ENCODE peak calls at places on chromosome 18, in six cellular contexts. One of them, this sample, is unnamed.

GRCh38 chr18:2448565-2449151 is 122.6 kb downstream of the METTL4 start:
- DNase-seq in keratinocyte: no peak
- DNase-seq in heart right ventricle: no peak
- DNase-seq in body of pancreas: no peak
- DNase-seq in GM23338: no peak
- DNase-seq in lung: no peak
- DNase-seq in this sample: no peak

GRCh38 chr18:54222922-54223567 is 1.4 kb downstream of the MBD2 start:
- DNase-seq in keratinocyte: no peak
- DNase-seq in heart right ventricle: no peak
- DNase-seq in body of pancreas: no peak
- DNase-seq in GM23338: no peak
- DNase-seq in lung: no peak
- DNase-seq in this sample: no peak

GRCh38 chr18:68316636-68317035 is 398.3 kb downstream of the TMX3 start:
- DNase-seq in keratinocyte: no peak
- DNase-seq in heart right ventricle: no peak
- DNase-seq in body of pancreas: no peak
- DNase-seq in GM23338: peak; percentile 2
- DNase-seq in lung: no peak
- DNase-seq in this sample: no peak

GRCh38 chr18:6997802-6998201 is 119.8 kb downstream of the LAMA1 start:
- DNase-seq in keratinocyte: no peak
- DNase-seq in heart right ventricle: no peak
- DNase-seq in body of pancreas: no peak
- DNase-seq in GM23338: no peak
- DNase-seq in lung: no peak
- DNase-seq in this sample: no peak

GRCh38 chr18:37322497-37323035 is 243.0 kb downstream of the CELF4 start:
- DNase-seq in keratinocyte: no peak
- DNase-seq in heart right ventricle: no peak
- DNase-seq in body of pancreas: peak; percentile 36
- DNase-seq in GM23338: peak; percentile 88
- DNase-seq in lung: no peak
- DNase-seq in this sample: peak; percentile 79

GRCh38 chr18:33116376-33116775 is 324.1 kb downstream of the CCDC178 start:
- DNase-seq in keratinocyte: no peak
- DNase-seq in heart right ventricle: no peak
- DNase-seq in body of pancreas: peak; percentile 38
- DNase-seq in GM23338: no peak
- DNase-seq in lung: no peak
- DNase-seq in this sample: no peak

GRCh38 chr18:37458697-37459096 is 106.9 kb downstream of the CELF4 start:
- DNase-seq in keratinocyte: no peak
- DNase-seq in heart right ventricle: no peak
- DNase-seq in body of pancreas: no peak
- DNase-seq in GM23338: no peak
- DNase-seq in lung: no peak
- DNase-seq in this sample: no peak

GRCh38 chr18:70931942-70932814 is 643.3 kb downstream of the SOCS6 start:
- DNase-seq in keratinocyte: no peak
- DNase-seq in heart right ventricle: no peak
- DNase-seq in body of pancreas: no peak
- DNase-seq in GM23338: peak; percentile 28
- DNase-seq in lung: no peak
- DNase-seq in this sample: no peak

GRCh38 chr18:3037423-3037915 is 24.5 kb upstream of the LPIN2 start:
- DNase-seq in keratinocyte: no peak
- DNase-seq in heart right ventricle: no peak
- DNase-seq in body of pancreas: no peak
- DNase-seq in GM23338: no peak
- DNase-seq in lung: peak; percentile 50
- DNase-seq in this sample: peak; percentile 57

DNA sequence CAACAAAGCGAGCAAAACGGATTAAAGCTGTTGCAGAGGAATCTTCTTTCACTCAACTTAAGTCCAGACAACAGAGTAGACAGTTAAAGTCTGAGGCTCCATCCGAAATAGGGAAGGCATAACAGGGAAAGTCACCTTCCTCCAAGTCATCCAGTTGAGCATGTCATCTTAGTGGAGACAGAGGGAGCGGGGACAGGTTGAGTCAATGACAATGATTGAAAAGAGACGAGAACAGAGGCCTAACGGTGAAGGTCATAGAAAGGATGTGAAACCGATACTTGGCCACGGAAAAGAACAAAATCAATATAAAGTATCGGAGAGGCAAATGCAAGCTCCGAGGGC is 446 bp downstream of the C18orf32 start:
- DNase-seq in keratinocyte: no peak
- DNase-seq in heart right ventricle: no peak
- DNase-seq in body of pancreas: no peak
- DNase-seq in GM23338: no peak
- DNase-seq in lung: no peak
- DNase-seq in this sample: no peak
- H3K4me1 ChIP-seq in keratinocyte: peaks cover 29% of the 10 kb centered on the region
- H3K4me1 ChIP-seq in heart right ventricle: peaks cover 53% of the 10 kb centered on the region
- H3K4me1 ChIP-seq in body of pancreas: peaks cover 45% of the 10 kb centered on the region
- H3K4me1 ChIP-seq in GM23338: peaks cover 21% of the 10 kb centered on the region
- H3K4me1 ChIP-seq in lung: peaks cover 23% of the 10 kb centered on the region
- H3K4me1 ChIP-seq in this sample: peaks cover 2% of the 10 kb centered on the region

GRCh38 chr18:63234839-63235238 is 84.7 kb downstream of the BCL2 start:
- DNase-seq in keratinocyte: no peak
- DNase-seq in heart right ventricle: no peak
- DNase-seq in body of pancreas: no peak
- DNase-seq in GM23338: no peak
- DNase-seq in lung: no peak
- DNase-seq in this sample: no peak

GRCh38 chr18:63236417-63236816 is 83.2 kb downstream of the BCL2 start:
- DNase-seq in keratinocyte: no peak
- DNase-seq in heart right ventricle: no peak
- DNase-seq in body of pancreas: no peak
- DNase-seq in GM23338: no peak
- DNase-seq in lung: peak; percentile 35
- DNase-seq in this sample: peak; percentile 79

GRCh38 chr18:63234432-63234831 is 85.1 kb downstream of the BCL2 start:
- DNase-seq in keratinocyte: no peak
- DNase-seq in heart right ventricle: no peak
- DNase-seq in body of pancreas: no peak
- DNase-seq in GM23338: no peak
- DNase-seq in lung: no peak
- DNase-seq in this sample: no peak

GRCh38 chr18:63232826-63233225 is 86.7 kb downstream of the BCL2 start:
- DNase-seq in keratinocyte: no peak
- DNase-seq in heart right ventricle: no peak
- DNase-seq in body of pancreas: no peak
- DNase-seq in GM23338: no peak
- DNase-seq in lung: no peak
- DNase-seq in this sample: no peak

GRCh38 chr18:63233334-63233733 is 86.2 kb downstream of the BCL2 start:
- DNase-seq in keratinocyte: no peak
- DNase-seq in heart right ventricle: no peak
- DNase-seq in body of pancreas: no peak
- DNase-seq in GM23338: no peak
- DNase-seq in lung: no peak
- DNase-seq in this sample: no peak
- H3K4me1 ChIP-seq in keratinocyte: peaks cover 11% of the 10 kb centered on the region
- H3K4me1 ChIP-seq in heart right ventricle: peaks cover 43% of the 10 kb centered on the region
- H3K4me1 ChIP-seq in body of pancreas: peaks cover 19% of the 10 kb centered on the region
- H3K4me1 ChIP-seq in GM23338: peaks cover 12% of the 10 kb centered on the region
- H3K4me1 ChIP-seq in lung: peaks cover 3% of the 10 kb centered on the region
- H3K4me1 ChIP-seq in this sample: peaks cover 10% of the 10 kb centered on the region

DNA sequence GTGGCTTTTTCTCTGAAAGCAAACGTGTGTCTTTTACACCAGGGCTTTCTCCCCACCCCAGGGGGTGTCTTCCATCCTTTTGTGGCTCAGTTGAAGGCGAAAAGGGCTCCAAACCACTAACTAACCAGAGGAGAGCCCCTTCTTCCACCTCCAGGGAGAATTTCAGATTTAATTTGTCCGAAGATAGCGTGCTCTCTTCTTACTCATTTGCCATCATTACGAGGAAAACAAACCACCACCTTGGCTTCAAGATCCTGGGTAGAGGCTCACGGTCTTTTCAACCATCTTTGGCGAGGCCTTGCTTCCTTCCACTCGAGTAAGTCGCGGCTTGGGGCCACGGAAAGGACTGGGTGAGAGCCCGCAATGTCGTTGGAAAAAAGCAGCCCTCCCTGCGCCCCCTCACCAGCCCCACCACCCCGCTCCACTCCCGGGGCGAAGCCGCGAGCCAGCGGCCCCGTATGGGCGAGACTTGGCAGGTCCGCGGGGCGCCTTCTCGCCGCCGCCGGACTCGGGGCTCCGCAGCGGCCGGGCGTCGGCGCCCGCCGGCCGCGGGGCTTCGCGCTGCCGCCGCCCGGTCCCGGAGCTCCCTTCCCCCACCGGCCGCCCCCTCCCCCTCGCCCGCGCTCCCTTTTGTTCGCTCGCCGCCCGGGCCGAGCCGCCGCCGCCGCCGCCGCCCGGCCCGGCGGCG is 1.7 kb upstream of the ZNF532 start:
- DNase-seq in keratinocyte: no peak
- DNase-seq in heart right ventricle: peak; percentile 49
- DNase-seq in body of pancreas: no peak
- DNase-seq in GM23338: peak; percentile 57
- DNase-seq in lung: peak; percentile 35
- DNase-seq in this sample: no peak
- H3K4me1 ChIP-seq in keratinocyte: peaks cover 43% of the 10 kb centered on the region
- H3K4me1 ChIP-seq in heart right ventricle: peaks cover 73% of the 10 kb centered on the region
- H3K4me1 ChIP-seq in body of pancreas: peaks cover 14% of the 10 kb centered on the region
- H3K4me1 ChIP-seq in GM23338: peaks cover 58% of the 10 kb centered on the region
- H3K4me1 ChIP-seq in lung: peaks cover 25% of the 10 kb centered on the region
- H3K4me1 ChIP-seq in this sample: peaks cover 2% of the 10 kb centered on the region

GRCh38 chr18:13460946-13461345 is 242.4 kb downstream of the LDLRAD4 start:
- DNase-seq in keratinocyte: no peak
- DNase-seq in heart right ventricle: no peak
- DNase-seq in body of pancreas: no peak
- DNase-seq in GM23338: no peak
- DNase-seq in lung: no peak
- DNase-seq in this sample: no peak
- H3K4me1 ChIP-seq in keratinocyte: no peaks in the 10 kb centered on the region
- H3K4me1 ChIP-seq in heart right ventricle: peaks cover 41% of the 10 kb centered on the region
- H3K4me1 ChIP-seq in body of pancreas: no peaks in the 10 kb centered on the region
- H3K4me1 ChIP-seq in GM23338: no peaks in the 10 kb centered on the region
- H3K4me1 ChIP-seq in lung: no peaks in the 10 kb centered on the region
- H3K4me1 ChIP-seq in this sample: no peaks in the 10 kb centered on the region

DNA sequence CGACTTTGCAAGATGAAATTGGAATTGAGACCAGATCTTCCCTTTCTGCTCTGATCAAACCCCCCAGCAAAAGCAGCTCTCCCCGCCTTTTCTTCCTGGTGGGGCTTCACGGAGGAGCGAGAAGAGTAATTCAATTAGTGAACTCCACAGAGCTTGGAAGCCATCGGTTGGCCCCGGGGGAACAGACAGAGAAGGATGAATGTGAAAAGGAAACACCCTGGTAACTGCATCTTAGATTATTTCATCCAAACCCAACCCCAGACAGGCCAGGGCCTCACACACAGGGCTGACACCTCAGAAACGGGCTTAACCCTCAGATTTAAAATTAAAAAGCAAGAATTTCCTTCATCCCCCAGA is 18.3 kb downstream of the SMAD7 start:
- DNase-seq in keratinocyte: no peak
- DNase-seq in heart right ventricle: no peak
- DNase-seq in body of pancreas: no peak
- DNase-seq in GM23338: no peak
- DNase-seq in lung: no peak
- DNase-seq in this sample: no peak
- H3K4me1 ChIP-seq in keratinocyte: peaks cover 67% of the 10 kb centered on the region
- H3K4me1 ChIP-seq in heart right ventricle: peaks cover 97% of the 10 kb centered on the region
- H3K4me1 ChIP-seq in body of pancreas: peaks cover 88% of the 10 kb centered on the region
- H3K4me1 ChIP-seq in GM23338: peaks cover 93% of the 10 kb centered on the region
- H3K4me1 ChIP-seq in lung: peaks cover 72% of the 10 kb centered on the region
- H3K4me1 ChIP-seq in this sample: peaks cover 11% of the 10 kb centered on the region

GRCh38 chr18:49623571-49623970 is 61.7 kb downstream of the LIPG start:
- DNase-seq in keratinocyte: no peak
- DNase-seq in heart right ventricle: no peak
- DNase-seq in body of pancreas: no peak
- DNase-seq in GM23338: no peak
- DNase-seq in lung: no peak
- DNase-seq in this sample: no peak

GRCh38 chr18:49621301-49621700 is 59.4 kb downstream of the LIPG start:
- DNase-seq in keratinocyte: no peak
- DNase-seq in heart right ventricle: no peak
- DNase-seq in body of pancreas: no peak
- DNase-seq in GM23338: no peak
- DNase-seq in lung: no peak
- DNase-seq in this sample: no peak

GRCh38 chr18:49618741-49619392 is 57.0 kb downstream of the LIPG start:
- DNase-seq in keratinocyte: no peak
- DNase-seq in heart right ventricle: no peak
- DNase-seq in body of pancreas: no peak
- DNase-seq in GM23338: no peak
- DNase-seq in lung: no peak
- DNase-seq in this sample: no peak

GRCh38 chr18:49619792-49620191 is 57.9 kb downstream of the LIPG start:
- DNase-seq in keratinocyte: peak; percentile 41
- DNase-seq in heart right ventricle: no peak
- DNase-seq in body of pancreas: no peak
- DNase-seq in GM23338: no peak
- DNase-seq in lung: no peak
- DNase-seq in this sample: no peak

DNA sequence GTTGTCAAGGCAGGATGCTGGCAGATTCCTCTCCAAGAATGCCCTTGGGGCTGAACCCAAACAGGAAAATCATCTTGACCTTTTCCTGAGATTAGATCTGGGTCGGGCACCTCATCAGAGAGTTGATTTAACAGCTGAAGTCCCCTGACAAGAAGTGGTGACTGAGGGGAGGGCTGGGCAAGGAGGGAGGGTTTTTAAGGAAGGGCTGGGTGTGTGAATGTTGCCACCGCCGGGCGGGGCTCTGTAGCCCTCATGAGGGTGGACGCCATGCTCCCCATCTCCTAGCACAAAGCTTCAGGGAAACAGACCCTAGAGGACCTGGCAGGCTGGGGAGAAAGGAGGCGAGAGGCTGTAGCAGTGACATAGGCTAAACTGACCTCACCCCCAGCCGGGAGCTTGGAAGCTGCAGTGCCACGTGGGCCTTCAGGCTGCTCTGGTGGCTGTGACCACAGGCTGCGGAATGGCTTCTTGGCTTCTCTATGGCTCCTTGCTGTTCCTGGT is 60.0 kb downstream of the LIPG start:
- DNase-seq in keratinocyte: no peak
- DNase-seq in heart right ventricle: no peak
- DNase-seq in body of pancreas: no peak
- DNase-seq in GM23338: no peak
- DNase-seq in lung: no peak
- DNase-seq in this sample: no peak
- H3K4me1 ChIP-seq in keratinocyte: peaks cover 42% of the 10 kb centered on the region
- H3K4me1 ChIP-seq in heart right ventricle: peaks cover 9% of the 10 kb centered on the region
- H3K4me1 ChIP-seq in body of pancreas: peaks cover 10% of the 10 kb centered on the region
- H3K4me1 ChIP-seq in GM23338: no peaks in the 10 kb centered on the region
- H3K4me1 ChIP-seq in lung: no peaks in the 10 kb centered on the region
- H3K4me1 ChIP-seq in this sample: no peaks in the 10 kb centered on the region